ENCODE peak calls at places on chromosomes 1 and 21, in ten cellular contexts. T is BE2C, N is breast epithelium, E is tibial artery, D is spleen, P is upper lobe of right lung, B is body of pancreas, S is A549, M is fibroblast of lung, R is neural progenitor cell. V is an unnamed sample. For H3K4me1, the result is how much of the 10 kb centered on the place peaks cover.

GRCh38 chr1:247212914-247213617 is 41.2 kb upstream of the ZNF124 start:
- DNase-seq in T (no peak), N (no peak), E (no peak), D (no peak), P (no peak), B (no peak), S (no peak), M (no peak), R (no peak), V (no peak)

GRCh38 chr1:32681501-32681900 is 21.1 kb downstream of the SYNC start:
- DNase-seq in T (no peak), N (no peak), E (no peak), D (no peak), P (no peak), B (no peak), S (no peak), M (peak), R (no peak), V (no peak)

GRCh38 chr1:228061411-228062084 is 21.0 kb upstream of the ARF1 start:
- DNase-seq in T (no peak), N (peak), E (no peak), D (peak), P (peak), B (no peak), S (no peak), M (no peak), R (no peak), V (no peak)

GRCh38 chr1:196690582-196690981 is 38.7 kb downstream of the CFH start:
- DNase-seq in T (peak), N (no peak), E (no peak), D (no peak), P (no peak), B (peak), S (no peak), M (no peak), R (peak), V (no peak)

GRCh38 chr1:75768021-75768420 is 18.0 kb upstream of the RABGGTB start:
- DNase-seq in T (no peak), N (no peak), E (no peak), D (no peak), P (no peak), B (no peak), S (no peak), M (no peak), R (no peak), V (no peak)

GRCh38 chr1:2564815-2565415 is 8.7 kb downstream of the TNFRSF14 start:
- DNase-seq in T (no peak), N (no peak), E (no peak), D (no peak), P (no peak), B (no peak), S (no peak), M (no peak), R (no peak), V (no peak)

GRCh38 chr1:117599822-117600221 is 6.0 kb upstream of the TENT5C start:
- DNase-seq in T (no peak), N (no peak), E (peak), D (no peak), P (no peak), B (peak), S (no peak), M (no peak), R (no peak), V (no peak)

GRCh38 chr1:119626841-119627240 is 21.2 kb downstream of the ZNF697 start:
- DNase-seq in T (no peak), N (no peak), E (no peak), D (no peak), P (no peak), B (no peak), S (no peak), M (peak), R (no peak), V (no peak)

GRCh38 chr1:243950166-243950565 is 100.1 kb upstream of the AKT3 start:
- DNase-seq in T (no peak), N (no peak), E (no peak), D (no peak), P (no peak), B (no peak), S (peak), M (peak), R (no peak), V (no peak)

GRCh38 chr1:19087737-19088594 is 122.1 kb downstream of the UBR4 start:
- DNase-seq in T (no peak), N (no peak), E (no peak), D (no peak), P (no peak), B (peak), S (no peak), M (no peak), R (no peak), V (no peak)

DNA sequence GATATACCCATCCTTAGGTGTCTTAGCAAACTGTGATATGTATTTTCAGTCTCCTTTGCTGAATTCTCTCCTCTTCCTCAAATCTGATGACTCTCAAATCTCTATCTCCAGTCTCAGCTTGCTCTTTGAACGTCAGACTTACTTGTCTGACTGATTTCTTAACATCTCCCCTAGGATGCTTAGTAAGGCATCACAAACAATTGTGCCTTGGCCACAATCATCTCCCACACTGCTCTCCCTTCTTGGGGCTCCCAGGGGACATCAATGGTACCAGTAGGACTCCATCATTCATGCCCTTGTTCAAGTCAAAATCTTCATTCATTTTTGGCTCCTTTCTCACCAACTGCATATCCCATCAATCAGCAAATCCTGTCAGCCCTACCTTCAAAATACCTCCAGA is 42.0 kb downstream of the GNG12 start:
- DNase-seq in T (no peak), N (no peak), E (no peak), D (no peak), P (no peak), B (no peak), S (no peak), M (no peak), R (no peak), V (no peak)
- H3K4me1 ChIP-seq in T (under half), N (under half), E (half or more), D (under half), P (under half), B (under half), S (half or more), M (under half), R (under half), V (under half)

GRCh38 chr1:27567931-27568246 is 36.1 kb downstream of the AHDC1 start:
- DNase-seq in T (no peak), N (no peak), E (no peak), D (no peak), P (no peak), B (no peak), S (no peak), M (no peak), R (no peak), V (no peak)

GRCh38 chr1:27564710-27565649 is 39.0 kb downstream of the AHDC1 start:
- DNase-seq in T (no peak), N (no peak), E (no peak), D (no peak), P (no peak), B (peak), S (no peak), M (no peak), R (no peak), V (no peak)

GRCh38 chr1:27568247-27569087 is 35.5 kb downstream of the AHDC1 start:
- DNase-seq in T (peak), N (peak), E (peak), D (peak), P (peak), B (peak), S (peak), M (peak), R (peak), V (peak)

GRCh38 chr1:27567183-27567526 is 36.8 kb downstream of the AHDC1 start:
- DNase-seq in T (no peak), N (no peak), E (no peak), D (no peak), P (no peak), B (no peak), S (no peak), M (no peak), R (peak), V (no peak)

GRCh38 chr1:27566462-27567182 is 37.3 kb downstream of the AHDC1 start:
- DNase-seq in T (no peak), N (no peak), E (no peak), D (no peak), P (no peak), B (no peak), S (no peak), M (no peak), R (peak), V (no peak)
- H3K4me1 ChIP-seq in T (under half), N (half or more), E (half or more), D (half or more), P (half or more), B (half or more), S (half or more), M (half or more), R (half or more), V (half or more)

DNA sequence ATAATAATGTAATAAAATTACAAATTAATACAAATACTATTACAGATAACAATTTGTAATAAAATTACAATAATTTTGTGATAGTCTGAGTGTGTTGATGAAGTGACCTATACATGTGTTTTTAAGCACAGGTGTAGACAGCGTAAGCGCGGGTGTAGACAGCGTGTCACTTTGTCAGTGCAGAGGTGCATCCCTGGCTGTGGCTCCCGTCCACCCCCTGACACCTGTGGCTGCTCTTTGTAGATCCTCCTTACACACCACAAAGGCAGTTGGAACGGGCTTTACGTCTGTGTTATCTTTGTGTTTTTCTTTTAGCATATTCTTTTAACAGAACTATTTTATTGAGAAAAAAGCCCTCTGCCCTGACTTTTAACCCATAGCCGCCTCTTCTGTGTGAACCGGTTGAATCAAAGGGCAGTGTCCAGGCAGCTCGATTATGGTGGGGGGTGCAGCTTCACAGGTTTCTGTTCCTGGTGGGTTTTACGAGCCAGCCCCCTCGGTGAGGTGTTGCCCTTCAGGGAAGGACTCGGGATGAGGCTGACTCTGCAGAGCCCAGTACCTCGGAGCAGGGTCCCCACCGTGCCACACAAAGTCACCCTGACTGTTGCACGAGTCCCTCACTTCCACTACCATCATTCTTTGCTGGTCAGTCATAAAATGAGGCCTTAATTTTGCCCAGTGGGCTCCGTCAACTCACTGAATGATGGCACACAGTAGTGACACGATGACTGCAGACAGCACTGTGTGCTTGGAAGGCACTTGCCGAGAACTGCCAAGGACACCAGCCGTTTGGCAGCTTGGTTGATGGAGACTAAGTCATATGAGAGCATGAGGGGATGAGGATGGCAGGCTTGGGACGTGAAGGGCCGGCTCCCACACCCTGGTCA is 86.4 kb upstream of the COL6A1 start:
- DNase-seq in T (no peak), N (no peak), E (no peak), D (peak), P (no peak), B (no peak), S (no peak), M (no peak), R (no peak), V (no peak)
- H3K4me1 ChIP-seq in T (under half), N (under half), E (under half), D (under half), P (under half), B (under half), S (under half), M (under half), R (under half), V (under half)

GRCh38 chr1:153537376-153537730 is 1.6 kb upstream of the S100A6 start:
- DNase-seq in T (no peak), N (no peak), E (no peak), D (peak), P (peak), B (no peak), S (no peak), M (no peak), R (no peak), V (no peak)

GRCh38 chr1:153540394-153541361 is at the start of gene S100A5:
- DNase-seq in T (no peak), N (no peak), E (no peak), D (peak), P (peak), B (no peak), S (no peak), M (peak), R (peak), V (no peak)

GRCh38 chr1:153541641-153542569 is 1.2 kb upstream of the S100A5 start:
- DNase-seq in T (no peak), N (no peak), E (peak), D (peak), P (peak), B (no peak), S (no peak), M (no peak), R (no peak), V (no peak)

GRCh38 chr1:153538315-153538821 is 2.4 kb downstream of the S100A5 start:
- DNase-seq in T (peak), N (no peak), E (no peak), D (peak), P (peak), B (peak), S (no peak), M (no peak), R (peak), V (peak)

GRCh38 chr1:153539395-153540093 is 1.2 kb downstream of the S100A5 start:
- DNase-seq in T (no peak), N (no peak), E (no peak), D (peak), P (peak), B (no peak), S (no peak), M (no peak), R (no peak), V (no peak)
- H3K4me1 ChIP-seq in T (under half), N (under half), E (under half), D (half or more), P (under half), B (under half), S (half or more), M (under half), R (under half), V (under half)

GRCh38 chr1:6288674-6289073 is 27.8 kb upstream of the GPR153 start:
- DNase-seq in T (no peak), N (no peak), E (no peak), D (no peak), P (no peak), B (no peak), S (no peak), M (no peak), R (no peak), V (no peak)

GRCh38 chr1:6295910-6296309 is 35.0 kb upstream of the GPR153 start:
- DNase-seq in T (no peak), N (no peak), E (no peak), D (no peak), P (no peak), B (no peak), S (no peak), M (no peak), R (no peak), V (no peak)

GRCh38 chr1:6294080-6294867 is 33.4 kb upstream of the GPR153 start:
- DNase-seq in T (no peak), N (no peak), E (no peak), D (no peak), P (no peak), B (no peak), S (no peak), M (no peak), R (no peak), V (no peak)

GRCh38 chr1:6294868-6295556 is 34.1 kb upstream of the GPR153 start:
- DNase-seq in T (no peak), N (no peak), E (no peak), D (no peak), P (no peak), B (no peak), S (no peak), M (no peak), R (no peak), V (no peak)

DNA sequence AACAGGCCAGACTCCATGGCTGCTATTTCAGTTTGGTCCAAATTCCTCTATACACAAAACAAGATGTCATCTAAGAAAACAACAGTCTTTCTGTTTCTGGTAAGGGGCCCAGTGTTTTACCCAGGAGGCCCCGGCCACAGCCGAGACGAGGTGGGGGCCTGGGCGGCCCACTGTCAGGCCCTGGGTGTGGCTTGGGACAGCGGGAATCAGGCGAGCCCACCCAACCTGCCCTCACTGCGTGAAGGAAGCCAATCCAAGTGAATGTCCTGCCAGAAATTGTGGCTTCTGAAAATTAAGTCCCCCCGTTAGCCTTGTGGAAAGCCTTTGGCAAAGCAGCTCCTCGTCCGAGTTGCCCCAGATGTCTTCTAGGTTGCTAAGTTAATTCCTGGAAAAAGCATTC is 31.2 kb upstream of the GPR153 start:
- DNase-seq in T (no peak), N (no peak), E (no peak), D (no peak), P (no peak), B (no peak), S (no peak), M (no peak), R (no peak), V (no peak)
- H3K4me1 ChIP-seq in T (under half), N (under half), E (under half), D (under half), P (under half), B (under half), S (under half), M (under half), R (under half), V (under half)

GRCh38 chr1:64245495-64245894 is 42.1 kb downstream of the UBE2U start:
- DNase-seq in T (no peak), N (no peak), E (no peak), D (no peak), P (no peak), B (peak), S (no peak), M (no peak), R (no peak), V (no peak)
- H3K4me1 ChIP-seq in T (under half), N (under half), E (under half), D (under half), P (under half), B (under half), S (under half), M (under half), R (under half), V (under half)

GRCh38 chr1:22053861-22054770 is 1.6 kb downstream of the CDC42 start:
- DNase-seq in T (no peak), N (no peak), E (no peak), D (peak), P (no peak), B (no peak), S (no peak), M (no peak), R (no peak), V (no peak)
- H3K4me1 ChIP-seq in T (under half), N (under half), E (half or more), D (half or more), P (half or more), B (under half), S (under half), M (under half), R (under half), V (under half)

DNA sequence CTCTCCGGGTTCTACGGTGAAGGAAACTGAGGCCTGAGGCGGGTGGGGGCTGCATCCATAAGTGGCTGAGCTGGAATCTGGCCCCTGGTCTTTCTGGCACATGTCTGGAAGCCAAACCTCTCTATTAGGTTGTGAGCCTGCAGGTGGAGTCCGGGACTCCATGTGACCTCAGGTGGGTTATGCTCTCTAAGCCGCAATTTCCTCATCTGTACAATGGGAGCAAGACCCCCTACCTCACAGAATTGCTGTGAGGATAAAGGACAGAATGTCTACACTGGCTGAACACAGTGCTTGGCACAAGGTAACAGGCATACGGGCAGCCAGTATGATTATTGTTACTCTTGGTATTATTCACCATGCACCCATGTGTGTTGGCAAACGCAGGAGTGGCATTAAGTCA is 6.7 kb downstream of the EPHA2 start:
- DNase-seq in T (no peak), N (no peak), E (no peak), D (no peak), P (no peak), B (no peak), S (no peak), M (no peak), R (no peak), V (no peak)
- H3K4me1 ChIP-seq in T (under half), N (under half), E (half or more), D (half or more), P (half or more), B (half or more), S (half or more), M (half or more), R (half or more), V (under half)

GRCh38 chr1:42692941-42693340 is 10.7 kb downstream of the YBX1 start:
- DNase-seq in T (no peak), N (no peak), E (no peak), D (no peak), P (no peak), B (no peak), S (no peak), M (no peak), R (no peak), V (no peak)

GRCh38 chr1:42691157-42691498 is 8.9 kb downstream of the YBX1 start:
- DNase-seq in T (no peak), N (no peak), E (no peak), D (no peak), P (no peak), B (no peak), S (no peak), M (no peak), R (no peak), V (no peak)

GRCh38 chr1:42692461-42692860 is 10.2 kb downstream of the YBX1 start:
- DNase-seq in T (no peak), N (no peak), E (no peak), D (no peak), P (no peak), B (peak), S (no peak), M (no peak), R (peak), V (no peak)

GRCh38 chr1:42689912-42690311 is 7.7 kb downstream of the YBX1 start:
- DNase-seq in T (no peak), N (no peak), E (no peak), D (no peak), P (no peak), B (no peak), S (no peak), M (no peak), R (no peak), V (no peak)

GRCh38 chr1:42690477-42691156 is 8.4 kb downstream of the YBX1 start:
- DNase-seq in T (no peak), N (no peak), E (no peak), D (no peak), P (no peak), B (no peak), S (no peak), M (no peak), R (no peak), V (no peak)
- H3K4me1 ChIP-seq in T (under half), N (under half), E (under half), D (half or more), P (half or more), B (half or more), S (half or more), M (under half), R (under half), V (under half)

V was measured in NT2/D1.